ENCODE peak calls at places on chromosomes 2 and 18, in six cellular contexts. M is MM.1S, S is adrenal gland, V is OCI-LY7, Z is heart right ventricle, B is HCT116. I is an unnamed sample. For H3K4me1, the result is how much of the 10 kb centered on the place peaks cover.

GRCh38 chr2:150374562-150374961 is 112.9 kb downstream of the RND3 start:
- DNase-seq in S (no peak), V (no peak), Z (no peak), B (no peak), M (no peak), I (no peak)

GRCh38 chr2:160437273-160437672 is 56.3 kb downstream of the RBMS1 start:
- DNase-seq in V (no peak), Z (no peak), B (no peak), M (no peak), S (no peak), I (no peak)

GRCh38 chr2:142918624-142919023 is 41.2 kb downstream of the KYNU start:
- DNase-seq in M (no peak), S (no peak), B (no peak), V (no peak), Z (no peak), I (no peak)

GRCh38 chr2:148546270-148546669 is 98.3 kb upstream of the EPC2 start:
- DNase-seq in B (no peak), M (no peak), S (no peak), Z (no peak), V (no peak), I (peak)

GRCh38 chr2:27809761-27810241 is 38.3 kb downstream of the MRPL33 start:
- DNase-seq in Z (no peak), B (no peak), M (no peak), S (no peak), V (no peak), I (peak)

GRCh38 chr2:2834530-2835254 is 503.6 kb upstream of the MYT1L start:
- DNase-seq in B (no peak), S (peak), Z (no peak), M (no peak), V (no peak), I (no peak)

GRCh38 chr2:27889774-27890145 is 427 bp downstream of the RBKS start:
- DNase-seq in B (no peak), Z (no peak), S (peak), V (no peak), M (peak), I (peak)

GRCh38 chr2:217090024-217090473 is 230.2 kb upstream of the TNP1 start:
- DNase-seq in M (peak), B (no peak), Z (no peak), V (peak), S (no peak), I (peak)

GRCh38 chr2:97706708-97707345 is 6.5 kb upstream of the ZAP70 start:
- DNase-seq in M (no peak), Z (no peak), V (no peak), B (no peak), S (no peak), I (no peak)

GRCh38 chr2:183892315-183892941 is 705.9 kb upstream of the ZNF804A start:
- DNase-seq in V (no peak), Z (no peak), B (no peak), M (no peak), S (no peak), I (no peak)

GRCh38 chr2:73068147-73068546 is 3.4 kb downstream of the SFXN5 start:
- DNase-seq in M (no peak), Z (no peak), B (no peak), V (no peak), S (no peak), I (no peak)

GRCh38 chr2:122203523-122203922 is 448.1 kb downstream of the TSN start:
- DNase-seq in M (no peak), B (no peak), V (no peak), Z (no peak), S (no peak), I (peak)

GRCh38 chr2:226915846-226916360 is 80.0 kb downstream of the RHBDD1 start:
- DNase-seq in S (no peak), B (no peak), M (no peak), V (no peak), Z (no peak), I (peak)

GRCh38 chr2:197677483-197677882 is 2.1 kb upstream of the RFTN2 start:
- DNase-seq in S (no peak), M (no peak), B (no peak), V (no peak), Z (no peak), I (peak)

GRCh38 chr18:13500891-13501887 is 225.2 kb downstream of the FAM210A start:
- DNase-seq in M (no peak), S (peak), Z (peak), B (no peak), V (no peak), I (no peak)

GRCh38 chr2:228689049-228689448 is 507.6 kb upstream of the SPHKAP start:
- DNase-seq in Z (no peak), V (no peak), S (no peak), M (no peak), B (no peak), I (peak)
- TF ChIP-seq CTCF in Z (peak), V (peak), S (no peak), M (no peak), B (no peak), I (no peak)

GRCh38 chr2:223545830-223546229 is 56.3 kb downstream of the SCG2 start:
- DNase-seq in V (no peak), Z (no peak), S (no peak), B (no peak), M (no peak), I (no peak)

GRCh38 chr2:223554923-223555322 is 47.2 kb downstream of the SCG2 start:
- DNase-seq in Z (no peak), B (no peak), V (no peak), S (no peak), M (no peak), I (no peak)

GRCh38 chr2:223545406-223545805 is 56.8 kb downstream of the SCG2 start:
- DNase-seq in B (no peak), S (no peak), Z (no peak), V (no peak), M (no peak), I (no peak)

GRCh38 chr2:223548194-223548593 is 54.0 kb downstream of the SCG2 start:
- DNase-seq in V (no peak), B (no peak), S (no peak), M (no peak), Z (no peak), I (no peak)

DNA sequence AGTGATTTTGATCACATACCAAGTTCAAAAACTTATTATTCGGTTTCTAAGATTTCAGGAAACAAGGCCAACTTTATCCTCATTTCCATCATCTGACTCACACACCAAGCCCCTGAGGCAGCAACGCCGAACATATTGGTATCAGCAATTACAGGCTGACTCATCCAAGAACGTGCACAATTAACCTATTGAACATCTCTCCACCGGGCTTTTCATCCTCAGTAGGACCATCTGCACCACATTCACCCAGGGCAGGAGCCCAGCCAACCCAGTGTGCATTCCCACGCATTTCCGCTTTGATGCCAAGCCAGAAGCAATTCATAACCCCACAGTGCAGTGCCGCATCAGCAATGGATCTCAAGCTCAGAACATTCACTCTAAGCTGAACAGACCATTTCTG is 52.9 kb downstream of the SCG2 start:
- DNase-seq in Z (no peak), M (no peak), B (peak), S (no peak), V (no peak), I (no peak)
- H3K4me3 ChIP-seq in Z (no peak), M (no peak), B (peak), S (no peak), V (no peak), I (no peak)

DNA sequence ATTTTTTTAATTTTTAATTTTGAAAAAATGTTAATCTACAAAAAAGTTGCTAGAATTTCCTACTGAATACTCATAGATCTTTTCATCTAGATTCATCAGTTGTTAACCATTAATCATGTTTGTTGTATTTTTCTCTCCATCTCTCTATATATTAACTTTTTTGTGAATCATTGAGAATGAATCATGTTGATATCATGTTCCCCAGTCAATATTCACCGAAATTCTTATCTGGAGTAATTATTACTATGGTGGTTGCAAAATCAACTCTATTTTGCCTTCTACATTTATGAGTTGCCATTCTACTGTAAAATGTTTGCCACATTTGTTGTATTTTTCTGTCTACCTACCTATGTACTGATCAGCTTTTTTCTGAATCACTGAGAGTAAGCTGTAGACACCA is 154.0 kb downstream of the SPP2 start:
- DNase-seq in S (no peak), B (no peak), V (no peak), M (no peak), Z (no peak), I (peak)
- H3K4me1 ChIP-seq in S (under half), B (under half), V (under half), M (under half), Z (under half), I (under half)

DNA sequence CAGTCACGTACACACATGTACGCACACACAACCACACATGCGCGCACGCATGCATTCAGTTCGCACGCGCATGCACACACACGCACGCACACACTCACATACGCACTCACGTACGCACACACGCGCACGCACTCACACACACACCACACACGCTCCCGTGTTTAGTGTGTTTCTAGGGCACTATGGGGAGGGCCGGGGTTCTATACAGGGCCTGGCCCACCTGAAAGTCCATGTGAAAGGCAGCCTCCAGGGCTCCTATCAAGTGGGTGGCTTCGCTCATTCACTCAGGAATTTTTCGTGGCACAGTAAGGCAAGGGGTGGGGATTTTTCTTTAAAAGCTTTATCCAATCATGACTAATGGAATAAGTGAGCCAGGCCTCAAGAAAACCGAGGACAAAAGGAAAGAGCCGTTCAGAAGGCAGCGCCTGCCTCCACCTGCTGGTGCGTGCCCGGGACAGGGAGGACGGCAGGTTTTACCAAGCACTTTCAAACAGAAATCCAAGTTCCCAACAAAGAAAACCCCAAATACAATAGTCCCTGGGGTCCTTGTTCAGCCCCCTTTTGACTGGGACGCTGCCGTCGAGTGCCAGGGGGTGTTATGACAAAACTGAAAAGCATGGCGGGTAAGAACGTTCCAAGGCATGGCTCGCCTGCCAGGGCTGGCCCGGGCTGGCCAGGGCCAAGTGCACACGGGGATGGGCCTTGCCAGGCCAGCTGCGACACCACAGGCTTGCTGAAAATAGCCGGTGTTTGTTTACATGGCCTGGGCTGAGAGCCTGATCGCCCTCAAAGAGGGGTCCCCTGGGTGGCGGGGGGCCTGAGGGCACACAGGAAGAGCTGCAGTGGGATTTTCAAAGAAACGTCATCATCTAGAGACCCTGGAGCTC is 110.0 kb downstream of the HDAC4 start:
- DNase-seq in Z (peak), S (no peak), M (no peak), B (no peak), V (no peak), I (no peak)
- TF ChIP-seq CTCF in Z (peak), S (no peak), M (no peak), B (peak), V (no peak), I (no peak)

I was measured in cardiac muscle cell.